ENCODE peak calls at places on chromosome 2, in five cellular contexts. V, K, S, W and X are unnamed samples.
A peak's percentile ranks its signal among the peaks of the same experiment; 100 is the strongest.

GRCh38 chr2:220882507-220882906 is 689.6 kb downstream of the EPHA4 start:
- DNase-seq in V (no peak), K (no peak), S (no peak), W (no peak), X (no peak)

GRCh38 chr2:48906640-48907039 is 151.1 kb upstream of the LHCGR start:
- DNase-seq in V (no peak), K (no peak), S (no peak), W (no peak), X (no peak)

GRCh38 chr2:7725132-7725849 is 808.1 kb downstream of the RNF144A start:
- DNase-seq in V (peak; percentile 53), K (no peak), S (no peak), W (peak; percentile 25), X (no peak)

GRCh38 chr2:240991378-240992263 is 6.8 kb upstream of the SNED1 start:
- DNase-seq in V (peak; percentile 88), K (peak; percentile 77), S (peak; percentile 58), W (no peak), X (no peak)

GRCh38 chr2:208320686-208321085 is 54.6 kb downstream of the PIKFYVE start:
- DNase-seq in V (peak; percentile 58), K (peak; percentile 45), S (no peak), W (peak; percentile 61), X (no peak)

GRCh38 chr2:238170386-238171071 is 11.8 kb downstream of the ERFE start:
- DNase-seq in V (no peak), K (no peak), S (no peak), W (no peak), X (no peak)

GRCh38 chr2:144237845-144238637 is 281.9 kb downstream of the ZEB2 start:
- DNase-seq in V (no peak), K (no peak), S (peak; percentile 2), W (no peak), X (no peak)

GRCh38 chr2:169185711-169186110 is 116.3 kb downstream of the DHRS9 start:
- DNase-seq in V (no peak), K (no peak), S (no peak), W (no peak), X (no peak)

GRCh38 chr2:141065042-141065441 is 1065.8 kb downstream of the LRP1B start:
- DNase-seq in V (no peak), K (no peak), S (no peak), W (no peak), X (no peak)

GRCh38 chr2:8514748-8515389 is 167.0 kb upstream of the ID2 start:
- DNase-seq in V (no peak), K (no peak), S (no peak), W (no peak), X (no peak)

GRCh38 chr2:124804014-124804940 is 779.2 kb downstream of the CNTNAP5 start:
- DNase-seq in V (peak; percentile 48), K (no peak), S (peak; percentile 69), W (peak; percentile 73), X (peak; percentile 32)

GRCh38 chr2:48600204-48600813 is 17.3 kb upstream of the GTF2A1L start:
- DNase-seq in V (no peak), K (no peak), S (peak; percentile 42), W (peak; percentile 67), X (no peak)

GRCh38 chr2:74876081-74876886 is 42.4 kb downstream of the HK2 start:
- DNase-seq in V (no peak), K (peak; percentile 55), S (peak; percentile 61), W (peak; percentile 63), X (peak; percentile 74)

GRCh38 chr2:235050992-235051351 is 99.2 kb downstream of the SH3BP4 start:
- DNase-seq in V (peak; percentile 93), K (peak; percentile 59), S (peak; percentile 46), W (peak; percentile 36), X (no peak)

GRCh38 chr2:101759162-101759561 is 61.7 kb downstream of the MAP4K4 start:
- DNase-seq in V (no peak), K (no peak), S (no peak), W (no peak), X (no peak)

GRCh38 chr2:203682688-203683130 is 23.7 kb upstream of the CD28 start:
- DNase-seq in V (no peak), K (no peak), S (no peak), W (no peak), X (no peak)

GRCh38 chr2:233479616-233480489 is 86.7 kb downstream of the USP40 start:
- DNase-seq in V (no peak), K (no peak), S (no peak), W (no peak), X (no peak)

GRCh38 chr2:58992062-58992736 is 751.1 kb upstream of the FANCL start:
- DNase-seq in V (no peak), K (no peak), S (peak; percentile 12), W (no peak), X (no peak)

GRCh38 chr2:175964195-175964594 is 37.9 kb downstream of the LNPK start:
- DNase-seq in V (no peak), K (no peak), S (peak; percentile 20), W (no peak), X (no peak)

GRCh38 chr2:7878786-7879515 is 802.9 kb upstream of the ID2 start:
- DNase-seq in V (no peak), K (no peak), S (no peak), W (peak; percentile 16), X (no peak)

GRCh38 chr2:203209538-203209937 is 29.3 kb upstream of the CYP20A1 start:
- DNase-seq in V (no peak), K (no peak), S (no peak), W (no peak), X (no peak)

GRCh38 chr2:200383380-200384110 is 77.1 kb downstream of the SPATS2L start:
- DNase-seq in V (no peak), K (peak; percentile 34), S (no peak), W (no peak), X (no peak)

GRCh38 chr2:149055751-149056150 is 17.3 kb downstream of the LYPD6B start:
- DNase-seq in V (no peak), K (no peak), S (no peak), W (no peak), X (no peak)

GRCh38 chr2:140895378-140895777 is 1235.4 kb downstream of the LRP1B start:
- DNase-seq in V (no peak), K (no peak), S (no peak), W (peak; percentile 2), X (no peak)

GRCh38 chr2:239089884-239090283 is 242.0 kb downstream of the TWIST2 start:
- DNase-seq in V (no peak), K (no peak), S (no peak), W (no peak), X (no peak)

GRCh38 chr2:38719706-38720105 is 31.5 kb downstream of the SRSF7 start:
- DNase-seq in V (peak; percentile 25), K (no peak), S (no peak), W (no peak), X (no peak)
- H3K4me3 ChIP-seq in V (no peak overlapping the region), K (no peak overlapping the region), S (no peak overlapping the region), W (no peak overlapping the region), X (no peak overlapping the region)

GRCh38 chr2:216144372-216144771 is 35.2 kb downstream of the XRCC5 start:
- DNase-seq in V (no peak), K (no peak), S (no peak), W (no peak), X (no peak)

GRCh38 chr2:216144857-216145256 is 35.7 kb downstream of the XRCC5 start:
- DNase-seq in V (no peak), K (no peak), S (no peak), W (no peak), X (no peak)

GRCh38 chr2:216139884-216140283 is 30.7 kb downstream of the XRCC5 start:
- DNase-seq in V (peak; percentile 49), K (no peak), S (peak; percentile 61), W (peak; percentile 30), X (peak; percentile 53)

GRCh38 chr2:216146573-216146972 is 37.4 kb downstream of the XRCC5 start:
- DNase-seq in V (no peak), K (no peak), S (no peak), W (peak; percentile 26), X (no peak)

GRCh38 chr2:216142540-216142939 is 33.4 kb downstream of the XRCC5 start:
- DNase-seq in V (no peak), K (no peak), S (no peak), W (no peak), X (no peak)
- H3K4me3 ChIP-seq in V (no peak overlapping the region), K (no peak overlapping the region), S (no peak overlapping the region), W (no peak overlapping the region), X (no peak overlapping the region)

GRCh38 chr2:209940923-209941322 is 61.5 kb upstream of the RPE start:
- DNase-seq in V (no peak), K (no peak), S (no peak), W (no peak), X (no peak)
- H3K4me3 ChIP-seq in V (no peak overlapping the region), K (no peak overlapping the region), S (no peak overlapping the region), W (no peak overlapping the region), X (no peak overlapping the region)

DNA sequence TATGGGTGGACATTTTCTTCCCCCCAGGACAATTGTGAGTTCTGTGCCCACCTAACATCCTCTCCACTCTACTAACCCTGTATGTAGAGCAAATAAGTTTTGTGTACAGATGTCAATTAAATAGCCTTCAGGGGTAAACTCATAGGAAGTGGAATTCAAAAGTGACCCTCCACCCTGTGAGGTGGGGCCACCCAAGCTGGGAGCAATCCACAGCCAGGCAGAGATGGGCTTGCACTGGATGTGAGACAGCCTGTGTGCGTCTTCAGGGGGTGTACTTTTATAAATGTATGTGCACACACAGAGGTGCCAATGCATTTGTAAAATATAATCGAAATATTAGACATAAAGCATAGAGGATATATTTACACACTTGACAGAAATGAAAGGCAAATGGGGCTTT is 33.1 kb upstream of the ATP6V1B1 start:
- DNase-seq in V (no peak), K (no peak), S (no peak), W (no peak), X (no peak)
- H3K4me3 ChIP-seq in V (no peak overlapping the region), K (no peak overlapping the region), S (peak overlapping the region; percentile 89), W (no peak overlapping the region), X (no peak overlapping the region)